ENCODE peak calls at places on chromosome 20, in seven cellular contexts. One of them, this sample, is unnamed.

GRCh38 chr20:25025091-25025861 is 32.7 kb downstream of the ACSS1 start:
- DNase-seq in K562: no peak
- DNase-seq in H1: no peak
- DNase-seq in HepG2: no peak
- DNase-seq in GM12878: no peak
- DNase-seq in HCT116: no peak
- DNase-seq in SK-N-SH: no peak
- DNase-seq in this sample: no peak

GRCh38 chr20:44738779-44739477 is 6.7 kb upstream of the KCNK15 start:
- DNase-seq in K562: peak
- DNase-seq in H1: peak
- DNase-seq in HepG2: peak
- DNase-seq in GM12878: peak
- DNase-seq in HCT116: peak
- DNase-seq in SK-N-SH: peak
- DNase-seq in this sample: peak

GRCh38 chr20:62977613-62978558 is 25.4 kb downstream of the SLC17A9 start:
- DNase-seq in K562: peak
- DNase-seq in H1: no peak
- DNase-seq in HepG2: no peak
- DNase-seq in GM12878: peak
- DNase-seq in HCT116: peak
- DNase-seq in SK-N-SH: peak
- DNase-seq in this sample: peak

GRCh38 chr20:22339946-22340345 is 244.4 kb downstream of the FOXA2 start:
- DNase-seq in K562: no peak
- DNase-seq in H1: no peak
- DNase-seq in HepG2: no peak
- DNase-seq in GM12878: no peak
- DNase-seq in HCT116: no peak
- DNase-seq in SK-N-SH: no peak
- DNase-seq in this sample: no peak

GRCh38 chr20:37804584-37805566 is 98.1 kb upstream of the VSTM2L start:
- DNase-seq in K562: no peak
- DNase-seq in H1: no peak
- DNase-seq in HepG2: no peak
- DNase-seq in GM12878: peak
- DNase-seq in HCT116: no peak
- DNase-seq in SK-N-SH: peak
- DNase-seq in this sample: no peak

GRCh38 chr20:11810316-11811130 is 107.2 kb upstream of the BTBD3 start:
- DNase-seq in K562: no peak
- DNase-seq in H1: no peak
- DNase-seq in HepG2: no peak
- DNase-seq in GM12878: no peak
- DNase-seq in HCT116: no peak
- DNase-seq in SK-N-SH: no peak
- DNase-seq in this sample: no peak

GRCh38 chr20:48556956-48557355 is 270.8 kb downstream of the PREX1 start:
- DNase-seq in K562: no peak
- DNase-seq in H1: no peak
- DNase-seq in HepG2: no peak
- DNase-seq in GM12878: no peak
- DNase-seq in HCT116: no peak
- DNase-seq in SK-N-SH: peak
- DNase-seq in this sample: no peak

GRCh38 chr20:61564628-61565027 is 312.6 kb downstream of the CDH4 start:
- DNase-seq in K562: no peak
- DNase-seq in H1: no peak
- DNase-seq in HepG2: no peak
- DNase-seq in GM12878: no peak
- DNase-seq in HCT116: no peak
- DNase-seq in SK-N-SH: no peak
- DNase-seq in this sample: no peak

GRCh38 chr20:41330343-41330720 is 10.3 kb upstream of the LPIN3 start:
- DNase-seq in K562: no peak
- DNase-seq in H1: no peak
- DNase-seq in HepG2: no peak
- DNase-seq in GM12878: no peak
- DNase-seq in HCT116: no peak
- DNase-seq in SK-N-SH: no peak
- DNase-seq in this sample: no peak

GRCh38 chr20:20366551-20366895 is 1.4 kb upstream of the INSM1 start:
- DNase-seq in K562: no peak
- DNase-seq in H1: no peak
- DNase-seq in HepG2: no peak
- DNase-seq in GM12878: no peak
- DNase-seq in HCT116: no peak
- DNase-seq in SK-N-SH: peak
- DNase-seq in this sample: no peak

GRCh38 chr20:10111144-10111771 is 76.5 kb downstream of the ANKEF1 start:
- DNase-seq in K562: no peak
- DNase-seq in H1: no peak
- DNase-seq in HepG2: peak
- DNase-seq in GM12878: no peak
- DNase-seq in HCT116: no peak
- DNase-seq in SK-N-SH: no peak
- DNase-seq in this sample: no peak

GRCh38 chr20:19926581-19926980 is 90.6 kb upstream of the NAA20 start:
- DNase-seq in K562: no peak
- DNase-seq in H1: no peak
- DNase-seq in HepG2: no peak
- DNase-seq in GM12878: no peak
- DNase-seq in HCT116: no peak
- DNase-seq in SK-N-SH: no peak
- DNase-seq in this sample: no peak

DNA sequence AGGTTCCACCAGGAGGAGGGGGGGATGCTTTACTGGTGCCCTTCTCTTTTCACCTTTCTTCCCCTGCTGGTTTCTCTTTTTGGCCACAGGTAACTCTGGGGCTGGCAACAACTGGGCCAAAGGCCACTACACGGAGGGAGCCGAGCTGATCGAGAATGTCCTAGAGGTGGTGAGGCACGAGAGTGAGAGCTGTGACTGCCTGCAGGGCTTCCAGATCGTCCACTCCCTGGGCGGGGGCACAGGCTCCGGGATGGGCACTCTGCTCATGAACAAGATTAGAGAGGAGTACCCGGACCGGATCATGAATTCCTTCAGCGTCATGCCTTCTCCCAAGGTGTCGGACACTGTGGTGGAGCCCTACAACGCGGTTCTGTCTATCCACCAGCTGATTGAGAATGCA is 4.4 kb downstream of the TUBB1 start:
- DNase-seq in K562: no peak
- DNase-seq in H1: no peak
- DNase-seq in HepG2: no peak
- DNase-seq in GM12878: no peak
- DNase-seq in HCT116: no peak
- DNase-seq in SK-N-SH: no peak
- DNase-seq in this sample: no peak
- TF ChIP-seq JUND in K562: no peak
- TF ChIP-seq JUND in H1: no peak
- TF ChIP-seq JUND in HepG2: no peak
- TF ChIP-seq JUND in GM12878: no peak
- TF ChIP-seq JUND in HCT116: no peak
- TF ChIP-seq JUND in SK-N-SH: no peak
- TF ChIP-seq JUND in this sample: no peak

DNA sequence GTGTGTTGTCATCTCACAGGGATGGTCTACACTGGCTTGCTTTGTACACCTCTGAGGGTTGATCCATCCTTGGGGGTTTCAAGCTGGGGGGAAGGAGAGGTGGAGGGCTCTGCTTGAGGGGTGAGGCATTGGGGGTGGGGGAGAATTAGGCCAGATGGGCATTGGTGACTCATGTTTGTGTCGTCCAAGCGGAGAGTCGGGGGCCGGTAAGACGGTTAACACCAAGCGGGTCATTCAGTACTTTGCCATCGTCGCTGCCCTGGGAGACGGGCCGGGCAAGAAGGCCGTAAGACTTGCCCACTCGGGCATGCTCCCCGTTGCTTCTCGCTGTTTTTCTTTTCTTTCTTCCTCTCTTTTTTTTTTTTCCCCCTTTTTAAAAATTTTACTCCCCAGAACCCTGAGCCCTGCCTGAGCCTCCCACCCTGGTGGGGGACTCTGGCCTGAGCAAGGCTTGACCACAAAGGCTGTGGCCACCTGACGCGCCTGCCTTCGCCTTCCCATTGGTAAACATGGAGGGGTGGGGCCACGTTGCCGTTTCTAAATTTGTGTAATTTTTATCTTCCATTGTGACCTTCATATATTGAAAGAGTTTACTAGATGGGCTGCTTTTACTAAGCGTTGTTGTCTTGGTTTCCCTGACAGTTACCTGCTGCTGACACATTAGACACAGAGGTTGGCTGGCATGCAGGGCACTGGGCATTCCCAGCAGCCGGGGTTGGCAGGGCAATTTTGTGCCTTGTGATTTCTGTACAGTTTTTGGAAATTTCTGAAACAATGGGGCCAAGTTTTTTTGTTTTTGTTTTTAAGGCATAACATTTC is 26.8 kb downstream of the MYH7B start:
- DNase-seq in K562: no peak
- DNase-seq in H1: no peak
- DNase-seq in HepG2: no peak
- DNase-seq in GM12878: no peak
- DNase-seq in HCT116: no peak
- DNase-seq in SK-N-SH: no peak
- DNase-seq in this sample: no peak
- TF ChIP-seq JUND in K562: no peak
- TF ChIP-seq JUND in H1: no peak
- TF ChIP-seq JUND in HepG2: no peak
- TF ChIP-seq JUND in GM12878: no peak
- TF ChIP-seq JUND in HCT116: no peak
- TF ChIP-seq JUND in SK-N-SH: no peak
- TF ChIP-seq JUND in this sample: no peak

GRCh38 chr20:2139250-2139649 is 37.6 kb downstream of the STK35 start:
- DNase-seq in K562: no peak
- DNase-seq in H1: no peak
- DNase-seq in HepG2: no peak
- DNase-seq in GM12878: no peak
- DNase-seq in HCT116: no peak
- DNase-seq in SK-N-SH: no peak
- DNase-seq in this sample: no peak
- TF ChIP-seq JUND in K562: no peak
- TF ChIP-seq JUND in H1: no peak
- TF ChIP-seq JUND in HepG2: no peak
- TF ChIP-seq JUND in GM12878: no peak
- TF ChIP-seq JUND in HCT116: no peak
- TF ChIP-seq JUND in SK-N-SH: no peak
- TF ChIP-seq JUND in this sample: no peak

DNA sequence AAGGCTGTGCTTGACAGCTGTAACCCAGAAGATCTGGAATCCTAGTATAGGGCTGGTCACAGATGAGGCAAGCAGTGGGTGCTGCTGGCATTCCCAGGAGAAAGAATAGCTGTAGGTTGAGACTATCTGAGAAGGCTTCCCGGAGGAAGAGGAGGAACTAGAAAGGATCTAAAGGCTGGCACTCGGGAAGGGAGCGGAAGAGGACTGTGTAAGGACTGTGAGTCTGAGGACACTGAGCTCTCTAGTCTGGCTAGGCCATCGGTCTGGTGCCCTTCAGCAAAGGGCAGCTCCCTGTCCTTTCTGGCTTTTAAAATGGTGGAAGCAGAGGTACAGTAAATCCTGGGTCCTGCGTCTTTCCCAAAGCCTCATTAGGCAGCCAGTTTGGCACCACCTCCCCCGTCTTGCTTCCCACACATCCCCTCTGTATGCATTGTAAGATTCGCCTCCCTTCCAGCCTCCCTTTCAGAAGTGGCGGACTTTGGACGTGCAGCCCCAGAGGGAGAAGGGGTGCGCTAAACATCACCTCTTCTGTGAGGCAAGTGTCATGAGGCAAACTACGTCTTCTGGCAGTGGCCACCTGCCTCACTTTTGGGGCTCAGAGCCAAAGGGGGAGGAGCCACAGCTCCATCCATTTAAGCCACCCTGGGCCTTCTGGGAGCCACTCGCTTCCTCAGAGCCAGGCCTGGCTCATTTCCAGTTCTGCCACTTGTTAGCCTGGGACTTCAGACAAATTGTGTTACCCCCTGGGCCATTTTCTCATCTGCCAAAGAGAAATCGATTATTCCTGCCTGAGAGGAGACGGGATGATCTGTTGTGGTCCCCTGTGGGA is 8.6 kb downstream of the SNPH start:
- DNase-seq in K562: no peak
- DNase-seq in H1: no peak
- DNase-seq in HepG2: no peak
- DNase-seq in GM12878: no peak
- DNase-seq in HCT116: no peak
- DNase-seq in SK-N-SH: peak
- DNase-seq in this sample: no peak
- TF ChIP-seq JUND in K562: no peak
- TF ChIP-seq JUND in H1: no peak
- TF ChIP-seq JUND in HepG2: no peak
- TF ChIP-seq JUND in GM12878: no peak
- TF ChIP-seq JUND in HCT116: no peak
- TF ChIP-seq JUND in SK-N-SH: no peak
- TF ChIP-seq JUND in this sample: no peak

GRCh38 chr20:49700411-49701185 is 13.1 kb downstream of the B4GALT5 start:
- DNase-seq in K562: no peak
- DNase-seq in H1: no peak
- DNase-seq in HepG2: peak
- DNase-seq in GM12878: no peak
- DNase-seq in HCT116: peak
- DNase-seq in SK-N-SH: no peak
- DNase-seq in this sample: no peak
- TF ChIP-seq JUND in K562: peak
- TF ChIP-seq JUND in H1: peak
- TF ChIP-seq JUND in HepG2: no peak
- TF ChIP-seq JUND in GM12878: no peak
- TF ChIP-seq JUND in HCT116: peak
- TF ChIP-seq JUND in SK-N-SH: peak
- TF ChIP-seq JUND in this sample: no peak

DNA sequence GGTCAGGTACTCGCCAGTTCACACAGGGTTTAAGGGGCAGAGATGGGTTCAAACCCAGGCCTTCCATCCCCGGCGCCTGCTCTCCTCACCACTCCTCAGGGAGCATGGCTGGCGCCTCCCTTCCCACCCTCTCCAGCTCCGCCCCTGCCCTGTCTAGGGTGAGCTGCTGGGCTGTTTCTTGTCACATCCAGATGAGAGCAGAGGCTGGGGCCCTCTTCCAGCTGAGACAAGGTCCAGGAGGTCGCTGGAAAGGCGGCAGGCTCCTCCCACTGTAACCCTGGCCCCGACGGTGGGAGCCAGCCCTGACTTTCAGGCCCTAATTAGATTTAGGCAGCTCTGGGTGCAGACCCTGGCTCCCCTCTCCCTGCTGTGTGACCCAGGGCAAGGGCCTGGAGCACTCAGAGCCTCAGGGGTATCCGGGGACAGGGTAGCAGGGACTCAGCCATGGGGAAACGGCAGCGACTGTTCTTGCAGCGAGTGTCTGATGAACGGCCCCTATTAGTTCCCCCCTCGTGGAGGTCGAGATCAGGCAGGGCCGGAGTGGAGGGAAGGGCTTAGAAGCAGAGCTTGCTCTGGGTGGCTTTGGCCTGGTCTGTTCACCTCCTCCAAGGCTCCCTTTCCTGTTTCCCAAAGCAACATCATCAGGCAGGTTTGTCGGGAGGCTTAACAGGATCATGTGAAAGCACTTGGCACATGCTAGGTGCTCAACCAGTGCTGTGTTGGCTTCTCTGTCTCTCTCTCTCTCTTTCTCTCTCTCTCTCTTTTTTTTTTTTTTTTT is 33.4 kb downstream of the SNAI1 start:
- DNase-seq in K562: peak
- DNase-seq in H1: no peak
- DNase-seq in HepG2: peak
- DNase-seq in GM12878: no peak
- DNase-seq in HCT116: no peak
- DNase-seq in SK-N-SH: peak
- DNase-seq in this sample: peak
- TF ChIP-seq JUND in K562: no peak
- TF ChIP-seq JUND in H1: no peak
- TF ChIP-seq JUND in HepG2: no peak
- TF ChIP-seq JUND in GM12878: no peak
- TF ChIP-seq JUND in HCT116: no peak
- TF ChIP-seq JUND in SK-N-SH: no peak
- TF ChIP-seq JUND in this sample: no peak

This sample was measured in T47D.